ENCODE peak calls at places on chromosomes 16 and 17, in seven cellular contexts. One of them, this sample, is unnamed.

GRCh38 chr17:82400206-82400605 is 17.9 kb upstream of the HEXD start:
- DNase-seq in mucosa of descending colon: no peak
- DNase-seq in B cell: no peak
- DNase-seq in nephron progenitor cell: no peak
- DNase-seq in cardiac fibroblast: no peak
- DNase-seq in kidney epithelial cell: no peak
- DNase-seq in choroid plexus epithelial cell: no peak
- DNase-seq in this sample: no peak

GRCh38 chr17:45920083-45920482 is 25.7 kb downstream of the MAPT start:
- DNase-seq in kidney epithelial cell: no peak
- DNase-seq in nephron progenitor cell: no peak
- DNase-seq in choroid plexus epithelial cell: no peak
- DNase-seq in B cell: no peak
- DNase-seq in mucosa of descending colon: no peak
- DNase-seq in cardiac fibroblast: no peak
- DNase-seq in this sample: no peak

GRCh38 chr16:24977673-24978065 is 37.5 kb downstream of the ARHGAP17 start:
- DNase-seq in mucosa of descending colon: no peak
- DNase-seq in cardiac fibroblast: peak; percentile 88
- DNase-seq in nephron progenitor cell: no peak
- DNase-seq in choroid plexus epithelial cell: peak; percentile 86
- DNase-seq in kidney epithelial cell: no peak
- DNase-seq in B cell: no peak
- DNase-seq in this sample: no peak

GRCh38 chr17:40819528-40820125 is 2.8 kb downstream of the KRT10 start:
- DNase-seq in cardiac fibroblast: peak; percentile 44
- DNase-seq in nephron progenitor cell: no peak
- DNase-seq in mucosa of descending colon: no peak
- DNase-seq in choroid plexus epithelial cell: peak; percentile 45
- DNase-seq in B cell: no peak
- DNase-seq in kidney epithelial cell: no peak
- DNase-seq in this sample: no peak

GRCh38 chr17:81249233-81250040 is 10.3 kb downstream of the NDUFAF8 start:
- DNase-seq in nephron progenitor cell: no peak
- DNase-seq in kidney epithelial cell: no peak
- DNase-seq in mucosa of descending colon: no peak
- DNase-seq in B cell: no peak
- DNase-seq in choroid plexus epithelial cell: no peak
- DNase-seq in cardiac fibroblast: no peak
- DNase-seq in this sample: peak; percentile 82

GRCh38 chr16:50153648-50154368 is 702 bp downstream of the TENT4B start:
- DNase-seq in nephron progenitor cell: peak; percentile 43
- DNase-seq in B cell: no peak
- DNase-seq in kidney epithelial cell: no peak
- DNase-seq in choroid plexus epithelial cell: peak; percentile 28
- DNase-seq in cardiac fibroblast: peak; percentile 17
- DNase-seq in mucosa of descending colon: peak; percentile 69
- DNase-seq in this sample: no peak

GRCh38 chr16:4064950-4065352 is 51.3 kb downstream of the ADCY9 start:
- DNase-seq in mucosa of descending colon: no peak
- DNase-seq in B cell: peak; percentile 27
- DNase-seq in kidney epithelial cell: no peak
- DNase-seq in cardiac fibroblast: no peak
- DNase-seq in choroid plexus epithelial cell: no peak
- DNase-seq in nephron progenitor cell: no peak
- DNase-seq in this sample: no peak

GRCh38 chr16:85752511-85753420 is 1.9 kb upstream of the C16orf74 start:
- DNase-seq in nephron progenitor cell: peak; percentile 61
- DNase-seq in kidney epithelial cell: no peak
- DNase-seq in mucosa of descending colon: peak; percentile 58
- DNase-seq in B cell: peak; percentile 48
- DNase-seq in choroid plexus epithelial cell: peak; percentile 63
- DNase-seq in cardiac fibroblast: peak; percentile 57
- DNase-seq in this sample: no peak

GRCh38 chr17:2266045-2266864 is 37.3 kb downstream of the SMG6 start:
- DNase-seq in nephron progenitor cell: no peak
- DNase-seq in kidney epithelial cell: no peak
- DNase-seq in choroid plexus epithelial cell: no peak
- DNase-seq in mucosa of descending colon: no peak
- DNase-seq in cardiac fibroblast: no peak
- DNase-seq in B cell: peak; percentile 63
- DNase-seq in this sample: no peak

GRCh38 chr16:31427441-31428276 is 501 bp downstream of the COX6A2 start:
- DNase-seq in nephron progenitor cell: no peak
- DNase-seq in kidney epithelial cell: no peak
- DNase-seq in choroid plexus epithelial cell: peak; percentile 29
- DNase-seq in B cell: peak; percentile 79
- DNase-seq in mucosa of descending colon: peak; percentile 72
- DNase-seq in cardiac fibroblast: peak; percentile 20
- DNase-seq in this sample: peak; percentile 94

DNA sequence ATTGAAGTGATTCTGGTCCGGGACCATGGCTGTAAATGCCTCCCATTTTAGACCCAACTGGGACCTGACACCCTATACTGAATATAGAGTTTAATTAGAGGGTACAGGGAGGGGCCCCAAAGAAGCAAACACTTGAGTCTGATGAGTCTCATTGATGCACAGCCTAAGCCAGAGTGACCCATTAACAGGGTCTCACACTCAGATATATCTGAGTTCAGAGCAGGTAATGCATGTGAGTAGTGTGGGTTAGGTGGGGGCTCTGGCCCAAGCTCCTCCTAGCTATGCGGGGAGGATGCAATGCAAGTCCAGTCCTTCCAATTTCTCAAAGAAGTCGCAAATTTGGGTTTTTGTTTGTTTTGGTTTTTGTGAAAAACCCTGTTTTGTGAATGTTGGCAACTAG is 17.1 kb upstream of the MARCHF10 start:
- DNase-seq in cardiac fibroblast: no peak
- DNase-seq in mucosa of descending colon: no peak
- DNase-seq in kidney epithelial cell: no peak
- DNase-seq in B cell: no peak
- DNase-seq in choroid plexus epithelial cell: no peak
- DNase-seq in nephron progenitor cell: no peak
- DNase-seq in this sample: no peak
- TF ChIP-seq CTCF in cardiac fibroblast: no peak
- TF ChIP-seq CTCF in mucosa of descending colon: no peak
- TF ChIP-seq CTCF in kidney epithelial cell: no peak
- TF ChIP-seq CTCF in B cell: no peak
- TF ChIP-seq CTCF in choroid plexus epithelial cell: no peak
- TF ChIP-seq CTCF in nephron progenitor cell: no peak
- TF ChIP-seq CTCF in this sample: no peak

DNA sequence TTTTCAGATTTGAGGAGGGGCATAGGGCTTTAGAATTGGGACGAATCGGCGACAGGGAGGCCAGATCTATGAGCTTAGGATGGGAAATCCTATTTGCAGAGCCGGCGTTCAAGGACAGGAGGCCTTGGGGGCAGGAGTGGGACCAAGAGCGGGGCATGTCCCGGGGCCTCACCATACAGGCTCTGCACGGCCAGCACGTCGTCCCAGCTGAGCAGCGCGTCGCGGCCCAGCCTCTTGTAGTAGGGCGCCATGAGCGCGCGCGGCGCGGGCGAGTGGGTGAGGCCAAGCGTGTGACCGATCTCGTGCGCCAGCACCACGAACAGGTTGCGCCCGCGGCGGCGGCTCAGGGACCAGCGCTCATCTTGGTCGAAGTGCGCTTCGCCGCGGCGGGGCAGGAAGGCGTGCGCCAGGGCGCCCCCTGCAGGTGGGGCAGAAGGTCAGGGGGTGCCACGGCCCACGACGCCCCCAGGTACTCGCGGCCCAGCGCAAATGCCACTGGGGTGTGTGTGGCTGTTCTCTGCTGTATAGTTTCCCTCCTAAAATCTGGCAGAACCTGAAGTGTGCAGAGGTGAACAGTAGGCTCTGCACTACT is 9.3 kb downstream of the C17orf50 start:
- DNase-seq in kidney epithelial cell: no peak
- DNase-seq in mucosa of descending colon: no peak
- DNase-seq in choroid plexus epithelial cell: no peak
- DNase-seq in B cell: no peak
- DNase-seq in cardiac fibroblast: no peak
- DNase-seq in nephron progenitor cell: no peak
- DNase-seq in this sample: no peak
- TF ChIP-seq CTCF in kidney epithelial cell: peak; percentile 20
- TF ChIP-seq CTCF in mucosa of descending colon: no peak
- TF ChIP-seq CTCF in choroid plexus epithelial cell: no peak
- TF ChIP-seq CTCF in B cell: no peak
- TF ChIP-seq CTCF in cardiac fibroblast: no peak
- TF ChIP-seq CTCF in nephron progenitor cell: no peak
- TF ChIP-seq CTCF in this sample: peak; percentile 65

DNA sequence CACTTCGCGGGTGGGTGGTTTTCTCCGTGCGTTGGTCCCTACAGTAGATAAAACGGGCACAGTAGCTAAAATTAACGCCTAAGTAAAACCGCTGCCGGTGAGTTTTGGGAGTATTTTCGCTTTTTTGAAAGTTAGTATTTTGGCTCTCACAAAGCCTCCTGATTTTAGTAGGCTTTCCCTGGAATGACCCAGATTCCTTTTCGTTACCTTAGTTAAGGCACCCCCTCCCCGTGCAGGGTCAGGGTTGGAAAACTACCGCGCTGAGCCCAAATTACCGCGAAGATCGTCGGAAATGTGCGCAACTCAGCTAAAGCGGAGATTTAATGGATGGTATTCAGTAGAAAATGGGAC is 28.3 kb upstream of the ST6GALNAC1 start:
- DNase-seq in mucosa of descending colon: no peak
- DNase-seq in choroid plexus epithelial cell: no peak
- DNase-seq in cardiac fibroblast: no peak
- DNase-seq in B cell: no peak
- DNase-seq in kidney epithelial cell: no peak
- DNase-seq in nephron progenitor cell: no peak
- DNase-seq in this sample: no peak
- TF ChIP-seq CTCF in mucosa of descending colon: no peak
- TF ChIP-seq CTCF in choroid plexus epithelial cell: no peak
- TF ChIP-seq CTCF in cardiac fibroblast: no peak
- TF ChIP-seq CTCF in B cell: no peak
- TF ChIP-seq CTCF in kidney epithelial cell: no peak
- TF ChIP-seq CTCF in nephron progenitor cell: no peak
- TF ChIP-seq CTCF in this sample: no peak

GRCh38 chr17:14153374-14153773 is 83.3 kb downstream of the CDRT15 start:
- DNase-seq in cardiac fibroblast: no peak
- DNase-seq in kidney epithelial cell: no peak
- DNase-seq in choroid plexus epithelial cell: no peak
- DNase-seq in nephron progenitor cell: no peak
- DNase-seq in B cell: no peak
- DNase-seq in mucosa of descending colon: no peak
- DNase-seq in this sample: no peak
- TF ChIP-seq CTCF in cardiac fibroblast: no peak
- TF ChIP-seq CTCF in kidney epithelial cell: no peak
- TF ChIP-seq CTCF in choroid plexus epithelial cell: no peak
- TF ChIP-seq CTCF in nephron progenitor cell: no peak
- TF ChIP-seq CTCF in B cell: no peak
- TF ChIP-seq CTCF in mucosa of descending colon: no peak
- TF ChIP-seq CTCF in this sample: no peak

This sample was measured in chondrocyte.